ENCODE peak calls at places on chromosomes 6 and 20, in seven cellular contexts. I is astrocyte of the spinal cord, Y is endodermal cell, T is tibial artery, M is AG10803, Q is stomach, G is epithelial cell of esophagus. X is an unnamed sample.

GRCh38 chr20:9493818-9494217 is 20.6 kb upstream of the LAMP5 start:
- DNase-seq in M (no peak), I (no peak), Q (no peak), Y (no peak), T (no peak), G (no peak), X (no peak)

GRCh38 chr20:20555838-20556237 is 156.6 kb downstream of the RALGAPA2 start:
- DNase-seq in Y (no peak), I (no peak), G (no peak), Q (no peak), T (no peak), M (no peak), X (no peak)

GRCh38 chr20:11511816-11512215 is 405.9 kb upstream of the BTBD3 start:
- DNase-seq in Y (no peak), T (no peak), M (no peak), Q (no peak), I (peak), G (peak), X (no peak)

GRCh38 chr20:3545401-3545925 is 74.6 kb downstream of the ATRN start:
- DNase-seq in I (no peak), Y (no peak), Q (no peak), M (no peak), T (no peak), G (peak), X (no peak)

GRCh38 chr6:156776470-156776840 is 723 bp upstream of the ARID1B start:
- DNase-seq in Q (no peak), M (no peak), T (no peak), I (peak), Y (no peak), G (peak), X (no peak)

GRCh38 chr6:110990835-110991576 is 9.2 kb downstream of the RPF2 start:
- DNase-seq in G (no peak), Q (no peak), I (no peak), M (no peak), Y (no peak), T (no peak), X (no peak)

GRCh38 chr6:44004625-44005506 is 122.4 kb downstream of the MRPL14 start:
- DNase-seq in Q (no peak), I (no peak), Y (peak), G (no peak), T (peak), M (no peak), X (no peak)

GRCh38 chr6:84967389-84967788 is 203.0 kb upstream of the TBX18 start:
- DNase-seq in T (no peak), Q (no peak), I (peak), G (peak), M (peak), Y (peak), X (no peak)

GRCh38 chr6:100464910-100465700 is at the start of gene SIM1:
- DNase-seq in I (peak), Q (no peak), Y (peak), T (no peak), M (peak), G (peak), X (no peak)

GRCh38 chr6:131923356-131923755 is 27.8 kb downstream of the CCN2 start:
- DNase-seq in Q (peak), Y (peak), I (peak), T (no peak), M (peak), G (peak), X (no peak)

GRCh38 chr6:130115036-130115435 is 96.7 kb downstream of the L3MBTL3 start:
- DNase-seq in Y (no peak), M (no peak), Q (no peak), T (no peak), G (no peak), I (no peak), X (no peak)

GRCh38 chr20:25237610-25238318 is 10.1 kb upstream of the PYGB start:
- DNase-seq in T (peak), Q (no peak), M (peak), I (peak), G (peak), Y (no peak), X (peak)

GRCh38 chr6:162443101-162443500 is 284.5 kb downstream of the PRKN start:
- DNase-seq in G (no peak), Y (no peak), M (no peak), T (no peak), I (no peak), Q (peak), X (no peak)

GRCh38 chr6:13229205-13230085 is 98.9 kb downstream of the TBC1D7 start:
- DNase-seq in Q (no peak), T (no peak), M (peak), G (peak), I (no peak), Y (peak), X (no peak)

GRCh38 chr20:43666376-43667328 is at the start of gene MYBL2:
- DNase-seq in M (peak), Q (peak), G (peak), T (no peak), Y (peak), I (peak), X (no peak)

GRCh38 chr6:934686-935085 is 241.7 kb upstream of the EXOC2 start:
- DNase-seq in G (no peak), T (no peak), M (no peak), Y (no peak), I (no peak), Q (no peak), X (no peak)

GRCh38 chr20:13995841-13996240 is 525 bp downstream of the MACROD2 start:
- DNase-seq in G (peak), Q (peak), M (no peak), T (peak), Y (peak), I (peak), X (no peak)

GRCh38 chr6:85469276-85470022 is 19.6 kb downstream of the NT5E start:
- DNase-seq in Q (no peak), Y (peak), M (peak), I (no peak), T (no peak), G (no peak), X (no peak)

GRCh38 chr6:39942903-39943580 is 8.8 kb upstream of the MOCS1 start:
- DNase-seq in Q (no peak), G (no peak), M (no peak), T (no peak), I (no peak), Y (no peak), X (no peak)
- TF ChIP-seq CTCF in Q (no peak), G (no peak), M (no peak), T (no peak), I (no peak), Y (no peak), X (no peak)

GRCh38 chr20:45836841-45837240 is 3.2 kb downstream of the SNX21 start:
- DNase-seq in Y (no peak), G (no peak), I (no peak), M (no peak), Q (no peak), T (no peak), X (no peak)
- H3K4me3 ChIP-seq in Y (no peak), G (no peak), I (no peak), M (peak), Q (peak), T (peak), X (no peak)

DNA sequence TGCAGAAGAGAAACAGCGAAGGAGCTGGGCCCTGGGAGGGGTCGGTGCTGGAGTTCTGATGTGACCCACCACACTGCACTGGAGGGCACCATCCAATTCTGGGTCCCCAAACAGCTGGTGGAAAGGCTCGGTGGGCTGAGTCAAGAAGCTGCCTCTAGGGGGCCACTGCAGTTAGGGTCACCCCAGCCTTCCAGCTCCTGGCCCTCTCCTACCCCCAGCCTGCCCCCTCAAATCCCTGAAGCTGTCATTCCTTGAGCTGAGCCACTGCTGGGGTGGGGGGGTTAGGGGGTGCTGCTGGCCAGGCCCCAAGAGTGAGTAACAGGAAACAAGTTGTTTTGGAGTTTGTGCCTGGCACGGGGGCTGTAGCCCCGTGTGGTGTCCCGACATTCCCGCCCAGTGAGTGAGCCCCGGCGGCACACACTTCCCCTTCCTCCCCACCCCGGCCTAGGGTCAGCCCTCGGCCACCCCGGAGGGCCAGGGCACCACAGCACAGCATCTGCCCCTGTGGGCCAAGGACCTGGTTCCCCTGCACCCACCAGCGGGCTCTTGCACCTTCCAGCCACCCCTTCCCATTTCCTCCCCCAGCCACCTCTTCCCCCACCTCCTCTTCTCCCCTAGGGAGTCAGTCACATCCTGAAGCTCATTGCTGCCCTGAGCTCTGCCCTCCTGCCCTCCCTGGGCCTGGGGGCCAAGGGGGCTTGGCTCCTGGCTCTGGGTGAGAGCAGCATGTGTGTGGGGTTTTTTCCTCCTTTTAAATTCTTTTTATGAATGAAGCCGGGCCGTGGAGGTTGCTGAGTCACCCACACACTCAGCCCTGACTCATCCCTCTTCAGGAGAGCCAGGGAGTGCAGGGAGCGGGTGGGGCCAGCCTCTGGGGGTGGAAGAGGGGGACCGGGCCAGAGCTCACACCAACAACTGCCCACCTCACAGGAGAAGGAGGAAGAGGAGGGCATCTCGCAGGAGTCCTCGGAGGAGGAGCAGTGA is 4.6 kb downstream of the SMIM29 start:
- DNase-seq in T (peak), Q (peak), G (peak), I (peak), M (peak), Y (peak), X (peak)
- TF ChIP-seq CTCF in T (no peak), Q (no peak), G (peak), I (peak), M (peak), Y (peak), X (peak)

DNA sequence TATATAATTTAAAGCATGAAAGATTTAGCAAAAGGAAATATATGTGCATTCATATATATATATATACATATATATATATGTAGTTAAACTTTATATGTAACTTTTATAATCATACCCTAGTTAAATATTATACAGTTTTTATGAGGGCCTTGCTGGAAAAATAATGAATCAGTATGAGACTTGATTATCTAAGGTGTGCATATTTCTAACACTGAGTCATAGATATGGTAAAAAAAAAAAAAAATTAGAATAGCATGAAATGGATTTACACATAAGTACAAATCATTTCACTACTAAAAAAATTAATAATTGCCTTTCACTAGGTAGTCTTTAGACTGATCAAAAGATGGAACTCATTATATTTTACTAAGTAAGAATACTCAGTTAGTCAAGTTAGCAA is 51.3 kb upstream of the DST start:
- DNase-seq in Q (no peak), Y (no peak), M (no peak), I (no peak), G (peak), T (no peak), X (no peak)
- H3K4me3 ChIP-seq in Q (no peak), Y (no peak), M (no peak), I (no peak), G (no peak), T (no peak), X (no peak)

GRCh38 chr20:42364446-42364845 is 746.3 kb upstream of the CHD6 start:
- DNase-seq in M (no peak), G (no peak), Y (no peak), I (no peak), T (no peak), Q (no peak), X (no peak)
- TF ChIP-seq CTCF in M (no peak), G (no peak), Y (no peak), I (no peak), T (no peak), Q (no peak), X (no peak)

GRCh38 chr6:121620002-121620740 is 184.7 kb downstream of the GJA1 start:
- DNase-seq in I (no peak), T (no peak), Y (peak), G (no peak), M (no peak), Q (no peak), X (no peak)
- H3K4me3 ChIP-seq in I (no peak), T (no peak), Y (no peak), G (no peak), M (no peak), Q (no peak), X (no peak)

DNA sequence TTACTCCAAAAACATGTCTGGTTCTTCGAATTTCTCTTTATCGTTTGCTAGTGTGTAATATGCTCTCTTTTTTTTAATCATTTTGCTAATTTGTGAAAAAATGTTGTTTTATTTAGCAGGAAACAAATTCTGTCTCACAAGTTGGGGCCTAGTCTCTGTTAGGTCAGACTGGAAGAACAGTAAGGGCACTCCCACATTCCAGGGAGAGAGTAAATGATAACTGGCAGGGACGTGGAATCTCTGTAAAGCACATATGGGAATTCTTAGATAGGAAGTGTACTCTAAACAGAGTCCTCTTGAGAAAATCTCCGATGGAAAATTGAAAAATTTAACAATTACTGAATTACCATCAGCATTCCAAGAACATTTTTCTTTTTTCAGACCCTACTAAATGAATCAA is 16.4 kb upstream of the CCDC28A start:
- DNase-seq in Q (no peak), M (peak), I (no peak), G (peak), Y (no peak), T (no peak), X (no peak)
- TF ChIP-seq CTCF in Q (no peak), M (no peak), I (no peak), G (no peak), Y (no peak), T (no peak), X (no peak)